ENCODE peak calls at places on chromosomes 5 and 9, in eight cellular contexts. B is foreskin keratinocyte; F is sciatic nerve; S is Right ventricle myocardium inferior; E is lower lobe of right lung; M is esophagus mucosa; I is CD4-positive, CD25-positive, alpha-beta regulatory T cell; P is activated CD8-positive, alpha-beta memory T cell treated with anti-CD3 and anti-CD28 coated beads, Interleukin-2, amount 10 ng/mL, durations not matched to agents 7 days and 5 days. C is an unnamed sample.

GRCh38 chr5:10581867-10582511 is 18.1 kb downstream of the ANKRD33B start:
- ATAC-seq in S (peak; percentile 17), P (no peak), E (no peak), I (no peak), M (no peak), B (no peak), F (peak; percentile 71), C (no peak)

GRCh38 chr5:126438871-126439270 is 15.7 kb downstream of the GRAMD2B start:
- ATAC-seq in I (no peak), M (no peak), F (no peak), E (no peak), P (no peak), S (no peak), B (no peak), C (no peak)

GRCh38 chr9:129995409-129996160 is 47.4 kb downstream of the FNBP1 start:
- ATAC-seq in F (peak; percentile 22), E (peak; percentile 68), M (peak; percentile 83), B (peak; percentile 63), I (peak; percentile 36), P (peak; percentile 63), S (no peak), C (no peak)

GRCh38 chr9:77316058-77316457 is 138.7 kb downstream of the VPS13A start:
- ATAC-seq in I (no peak), F (no peak), S (no peak), E (no peak), M (no peak), P (no peak), B (no peak), C (no peak)

GRCh38 chr9:115615821-115616665 is 498.1 kb upstream of the TNC start:
- ATAC-seq in S (no peak), M (peak; percentile 87), I (no peak), B (peak; percentile 99), F (no peak), P (no peak), E (no peak), C (no peak)

GRCh38 chr9:137764981-137765380 is 112.6 kb upstream of the CACNA1B start:
- ATAC-seq in S (no peak), B (no peak), I (no peak), M (no peak), E (no peak), F (peak; percentile 11), P (no peak), C (no peak)

GRCh38 chr9:96491079-96491879 is 41.3 kb downstream of the HABP4 start:
- ATAC-seq in B (no peak), S (no peak), P (peak; percentile 33), E (peak; percentile 44), F (no peak), M (no peak), I (peak; percentile 47), C (no peak)

GRCh38 chr9:132590318-132591182 is 8.1 kb downstream of the BARHL1 start:
- ATAC-seq in B (no peak), I (no peak), S (no peak), P (no peak), M (no peak), E (no peak), F (no peak), C (no peak)

GRCh38 chr5:75567710-75568109 is 43.5 kb upstream of the ANKDD1B start:
- ATAC-seq in F (no peak), S (no peak), E (peak; percentile 58), M (no peak), P (peak; percentile 32), B (peak; percentile 42), I (no peak), C (peak; percentile 60)

GRCh38 chr9:14251146-14252071 is 62.5 kb downstream of the NFIB start:
- ATAC-seq in I (no peak), E (peak; percentile 92), F (peak; percentile 81), P (no peak), S (peak; percentile 93), M (peak; percentile 97), B (peak; percentile 92), C (no peak)

GRCh38 chr9:126371007-126371870 is 44.6 kb downstream of the MVB12B start:
- ATAC-seq in M (no peak), E (no peak), P (no peak), F (no peak), B (no peak), S (no peak), I (no peak), C (no peak)

GRCh38 chr9:130209422-130209821 is 37.2 kb downstream of the NCS1 start:
- ATAC-seq in P (no peak), M (no peak), I (no peak), S (no peak), F (no peak), E (no peak), B (no peak), C (no peak)

GRCh38 chr5:56211298-56211865 is 21.7 kb downstream of the ANKRD55 start:
- ATAC-seq in F (peak; percentile 71), I (no peak), M (no peak), S (peak; percentile 37), E (peak; percentile 76), B (no peak), P (no peak), C (no peak)

GRCh38 chr5:32812399-32812798 is 101.3 kb downstream of the NPR3 start:
- ATAC-seq in S (no peak), E (no peak), F (no peak), I (no peak), M (no peak), B (peak; percentile 48), P (no peak), C (no peak)

GRCh38 chr9:9174358-9174757 is 1374.8 kb upstream of the DMAC1 start:
- ATAC-seq in F (no peak), E (no peak), I (no peak), P (no peak), S (no peak), M (no peak), B (no peak), C (no peak)

GRCh38 chr5:39495294-39495693 is 70.5 kb upstream of the DAB2 start:
- ATAC-seq in B (no peak), E (no peak), P (no peak), I (no peak), M (no peak), F (no peak), S (no peak), C (no peak)

GRCh38 chr5:39013938-39014337 is 60.3 kb downstream of the RICTOR start:
- ATAC-seq in I (no peak), S (no peak), B (no peak), E (no peak), M (no peak), F (no peak), P (no peak), C (no peak)

GRCh38 chr9:69466151-69466550 is 141.1 kb downstream of the ENTREP1 start:
- ATAC-seq in E (no peak), S (no peak), M (no peak), I (no peak), F (no peak), P (no peak), B (no peak), C (no peak)

GRCh38 chr9:138033950-138034349 is 156.4 kb downstream of the CACNA1B start:
- ATAC-seq in I (no peak), F (no peak), B (no peak), P (no peak), M (no peak), S (no peak), E (no peak), C (no peak)

GRCh38 chr5:116090192-116090790 is 5.5 kb downstream of the COMMD10 start:
- ATAC-seq in S (peak; percentile 91), F (no peak), E (no peak), M (no peak), P (no peak), I (no peak), B (no peak), C (no peak)

GRCh38 chr5:23013395-23013994 is 160.4 kb upstream of the CDH12 start:
- ATAC-seq in F (no peak), I (no peak), E (no peak), M (no peak), S (no peak), P (no peak), B (peak; percentile 47), C (no peak)

GRCh38 chr5:142315231-142315900 is 9.5 kb downstream of the SPRY4 start:
- ATAC-seq in B (no peak), F (no peak), P (no peak), S (no peak), I (no peak), M (no peak), E (no peak), C (no peak)

GRCh38 chr5:1564182-1564748 is 40.5 kb upstream of the LPCAT1 start:
- ATAC-seq in E (peak; percentile 84), F (peak; percentile 65), M (peak; percentile 91), S (peak; percentile 15), P (no peak), I (no peak), B (peak; percentile 95), C (peak; percentile 16)

GRCh38 chr5:158513490-158514301 is 586.0 kb downstream of the EBF1 start:
- ATAC-seq in B (no peak), F (peak; percentile 31), E (no peak), S (no peak), I (no peak), M (no peak), P (no peak), C (no peak)

GRCh38 chr5:32973646-32974045 is 262.5 kb downstream of the NPR3 start:
- ATAC-seq in F (no peak), I (no peak), S (no peak), B (no peak), E (no peak), M (peak; percentile 28), P (no peak), C (no peak)

C was measured in stimulated activated memory B cell treated with anti-CD40 and anti-IgM and Interleukin-4, amounts not matched to agents 10 μg/mL and 1 μg/mL and 100 μg/mL, for 72 hours.